ENCODE peak calls at places on chromosomes 1 and 21, in seven cellular contexts. One of them, this sample, is unnamed.

GRCh38 chr1:42822833-42823392 is 5.7 kb upstream of the SVBP start:
- DNase-seq in GM12892: no peak
- DNase-seq in GM12891: no peak
- DNase-seq in SK-N-SH: peak
- DNase-seq in HepG2: no peak
- DNase-seq in GM12878: no peak
- DNase-seq in H1: no peak
- DNase-seq in this sample: no peak

GRCh38 chr21:38770660-38771059 is 35.1 kb upstream of the ETS2 start:
- DNase-seq in GM12892: no peak
- DNase-seq in GM12891: no peak
- DNase-seq in SK-N-SH: no peak
- DNase-seq in HepG2: no peak
- DNase-seq in GM12878: no peak
- DNase-seq in H1: no peak
- DNase-seq in this sample: no peak

GRCh38 chr1:34378968-34379729 is 202.4 kb downstream of the C1orf94 start:
- DNase-seq in GM12892: no peak
- DNase-seq in GM12891: no peak
- DNase-seq in SK-N-SH: peak
- DNase-seq in HepG2: no peak
- DNase-seq in GM12878: no peak
- DNase-seq in H1: no peak
- DNase-seq in this sample: peak

GRCh38 chr1:246971322-246971721 is 36.5 kb downstream of the ZNF695 start:
- DNase-seq in GM12892: no peak
- DNase-seq in GM12891: no peak
- DNase-seq in SK-N-SH: no peak
- DNase-seq in HepG2: peak
- DNase-seq in GM12878: no peak
- DNase-seq in H1: peak
- DNase-seq in this sample: peak

GRCh38 chr1:163970699-163971098 is 588.3 kb upstream of the PBX1 start:
- DNase-seq in GM12892: no peak
- DNase-seq in GM12891: no peak
- DNase-seq in SK-N-SH: no peak
- DNase-seq in HepG2: no peak
- DNase-seq in GM12878: no peak
- DNase-seq in H1: no peak
- DNase-seq in this sample: no peak

GRCh38 chr21:34544032-34544496 is 32.1 kb upstream of the KCNE1 start:
- DNase-seq in GM12892: no peak
- DNase-seq in GM12891: no peak
- DNase-seq in SK-N-SH: peak
- DNase-seq in HepG2: peak
- DNase-seq in GM12878: no peak
- DNase-seq in H1: peak
- DNase-seq in this sample: peak

GRCh38 chr1:230158422-230159291 is 91.6 kb downstream of the GALNT2 start:
- DNase-seq in GM12892: no peak
- DNase-seq in GM12891: no peak
- DNase-seq in SK-N-SH: no peak
- DNase-seq in HepG2: peak
- DNase-seq in GM12878: no peak
- DNase-seq in H1: no peak
- DNase-seq in this sample: no peak

GRCh38 chr1:6037338-6037762 is 8.3 kb upstream of the KCNAB2 start:
- DNase-seq in GM12892: no peak
- DNase-seq in GM12891: peak
- DNase-seq in SK-N-SH: peak
- DNase-seq in HepG2: no peak
- DNase-seq in GM12878: no peak
- DNase-seq in H1: no peak
- DNase-seq in this sample: no peak

GRCh38 chr1:82775402-82776000 is 974.8 kb downstream of the ADGRL2 start:
- DNase-seq in GM12892: no peak
- DNase-seq in GM12891: no peak
- DNase-seq in SK-N-SH: peak
- DNase-seq in HepG2: peak
- DNase-seq in GM12878: no peak
- DNase-seq in H1: peak
- DNase-seq in this sample: peak

GRCh38 chr1:178939328-178939727 is 68.5 kb upstream of the ANGPTL1 start:
- DNase-seq in GM12892: no peak
- DNase-seq in GM12891: no peak
- DNase-seq in SK-N-SH: no peak
- DNase-seq in HepG2: no peak
- DNase-seq in GM12878: no peak
- DNase-seq in H1: no peak
- DNase-seq in this sample: no peak

GRCh38 chr1:181134543-181135461 is 46.3 kb downstream of the IER5 start:
- DNase-seq in GM12892: no peak
- DNase-seq in GM12891: no peak
- DNase-seq in SK-N-SH: peak
- DNase-seq in HepG2: no peak
- DNase-seq in GM12878: peak
- DNase-seq in H1: no peak
- DNase-seq in this sample: no peak

GRCh38 chr1:35833424-35833823 is 25.6 kb downstream of the AGO4 start:
- DNase-seq in GM12892: no peak
- DNase-seq in GM12891: no peak
- DNase-seq in SK-N-SH: no peak
- DNase-seq in HepG2: no peak
- DNase-seq in GM12878: no peak
- DNase-seq in H1: no peak
- DNase-seq in this sample: no peak

GRCh38 chr1:218171302-218171893 is 113.7 kb upstream of the RRP15 start:
- DNase-seq in GM12892: no peak
- DNase-seq in GM12891: no peak
- DNase-seq in SK-N-SH: peak
- DNase-seq in HepG2: peak
- DNase-seq in GM12878: no peak
- DNase-seq in H1: no peak
- DNase-seq in this sample: no peak

GRCh38 chr1:224377676-224378006 is 21.0 kb downstream of the CNIH4 start:
- DNase-seq in GM12892: no peak
- DNase-seq in GM12891: no peak
- DNase-seq in SK-N-SH: no peak
- DNase-seq in HepG2: peak
- DNase-seq in GM12878: peak
- DNase-seq in H1: no peak
- DNase-seq in this sample: no peak

GRCh38 chr1:228315945-228316588 is 90.6 kb downstream of the TRIM11 start:
- DNase-seq in GM12892: no peak
- DNase-seq in GM12891: no peak
- DNase-seq in SK-N-SH: no peak
- DNase-seq in HepG2: no peak
- DNase-seq in GM12878: no peak
- DNase-seq in H1: no peak
- DNase-seq in this sample: peak

GRCh38 chr21:18869105-18869504 is 465.5 kb upstream of the TMPRSS15 start:
- DNase-seq in GM12892: no peak
- DNase-seq in GM12891: no peak
- DNase-seq in SK-N-SH: no peak
- DNase-seq in HepG2: no peak
- DNase-seq in GM12878: no peak
- DNase-seq in H1: no peak
- DNase-seq in this sample: no peak

GRCh38 chr1:204147392-204148097 is 4.3 kb downstream of the ETNK2 start:
- DNase-seq in GM12892: no peak
- DNase-seq in GM12891: no peak
- DNase-seq in SK-N-SH: no peak
- DNase-seq in HepG2: no peak
- DNase-seq in GM12878: no peak
- DNase-seq in H1: no peak
- DNase-seq in this sample: no peak

GRCh38 chr1:234836786-234837185 is 226.8 kb upstream of the IRF2BP2 start:
- DNase-seq in GM12892: no peak
- DNase-seq in GM12891: no peak
- DNase-seq in SK-N-SH: no peak
- DNase-seq in HepG2: no peak
- DNase-seq in GM12878: no peak
- DNase-seq in H1: no peak
- DNase-seq in this sample: no peak
- TF ChIP-seq TAF1 in GM12892: no peak
- TF ChIP-seq TAF1 in GM12891: no peak
- TF ChIP-seq TAF1 in SK-N-SH: no peak
- TF ChIP-seq TAF1 in HepG2: no peak
- TF ChIP-seq TAF1 in GM12878: no peak
- TF ChIP-seq TAF1 in H1: no peak
- TF ChIP-seq TAF1 in this sample: no peak

GRCh38 chr1:60132108-60132507 is 58.5 kb upstream of the C1orf87 start:
- DNase-seq in GM12892: no peak
- DNase-seq in GM12891: no peak
- DNase-seq in SK-N-SH: no peak
- DNase-seq in HepG2: no peak
- DNase-seq in GM12878: no peak
- DNase-seq in H1: no peak
- DNase-seq in this sample: no peak

GRCh38 chr1:60133848-60134247 is 60.3 kb upstream of the C1orf87 start:
- DNase-seq in GM12892: no peak
- DNase-seq in GM12891: no peak
- DNase-seq in SK-N-SH: no peak
- DNase-seq in HepG2: no peak
- DNase-seq in GM12878: no peak
- DNase-seq in H1: no peak
- DNase-seq in this sample: no peak

GRCh38 chr1:60130703-60131102 is 57.1 kb upstream of the C1orf87 start:
- DNase-seq in GM12892: no peak
- DNase-seq in GM12891: no peak
- DNase-seq in SK-N-SH: no peak
- DNase-seq in HepG2: no peak
- DNase-seq in GM12878: no peak
- DNase-seq in H1: no peak
- DNase-seq in this sample: no peak

GRCh38 chr1:60134706-60135105 is 61.1 kb upstream of the C1orf87 start:
- DNase-seq in GM12892: no peak
- DNase-seq in GM12891: no peak
- DNase-seq in SK-N-SH: no peak
- DNase-seq in HepG2: no peak
- DNase-seq in GM12878: no peak
- DNase-seq in H1: no peak
- DNase-seq in this sample: no peak

DNA sequence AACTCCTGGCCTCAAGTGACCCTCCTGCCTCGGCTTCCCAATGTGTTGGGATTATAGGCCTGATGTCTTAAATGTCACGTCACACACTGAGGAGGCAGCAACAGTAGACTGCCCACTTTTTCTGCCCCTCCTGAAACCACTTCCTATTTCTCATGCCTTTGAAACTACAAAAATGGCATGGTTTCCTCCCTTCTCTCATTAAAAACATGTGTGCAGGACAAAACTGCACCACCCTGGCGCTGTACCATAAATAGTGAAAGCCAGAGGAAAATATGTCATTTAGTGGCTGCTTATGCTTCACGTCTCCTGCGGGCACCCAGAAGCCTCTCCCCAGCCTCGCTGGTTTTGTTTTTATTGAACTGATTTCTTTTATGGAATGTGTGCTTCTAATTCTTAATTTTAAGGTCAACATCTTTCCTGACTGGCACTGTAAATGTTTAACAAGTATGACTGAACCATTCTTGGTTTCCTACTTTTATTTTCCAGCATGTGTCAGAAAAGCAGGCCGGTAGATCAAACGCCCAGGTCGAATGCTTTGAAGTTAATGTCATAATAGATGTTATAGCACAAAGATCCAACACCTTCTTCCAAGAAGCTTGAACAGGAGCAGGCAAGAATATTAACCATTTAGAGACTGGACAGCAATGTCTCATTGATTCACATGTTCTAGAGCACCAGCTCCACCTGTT is 59.6 kb upstream of the C1orf87 start:
- DNase-seq in GM12892: no peak
- DNase-seq in GM12891: no peak
- DNase-seq in SK-N-SH: peak
- DNase-seq in HepG2: no peak
- DNase-seq in GM12878: no peak
- DNase-seq in H1: no peak
- DNase-seq in this sample: no peak
- TF ChIP-seq TAF1 in GM12892: no peak
- TF ChIP-seq TAF1 in GM12891: no peak
- TF ChIP-seq TAF1 in SK-N-SH: no peak
- TF ChIP-seq TAF1 in HepG2: no peak
- TF ChIP-seq TAF1 in GM12878: no peak
- TF ChIP-seq TAF1 in H1: no peak
- TF ChIP-seq TAF1 in this sample: no peak

DNA sequence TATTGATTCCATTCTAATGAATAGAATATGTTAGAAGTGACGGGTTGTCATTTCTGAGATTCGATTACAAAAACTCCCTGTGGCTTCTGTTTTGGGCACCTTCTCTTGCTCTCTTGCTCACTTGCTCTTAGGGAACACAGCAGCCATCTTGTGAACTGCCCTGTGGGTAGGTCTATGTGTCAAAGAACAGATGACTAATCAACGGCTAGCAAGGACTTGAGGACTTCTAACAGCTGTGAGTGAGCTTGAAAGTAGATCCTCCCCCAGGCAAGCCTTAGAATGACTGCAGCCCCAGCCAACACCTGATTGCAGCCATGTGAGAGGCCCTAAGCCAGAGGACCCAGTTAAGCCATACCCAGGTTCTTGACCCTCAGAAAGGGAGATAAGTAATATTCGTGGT is 49.3 kb downstream of the AZIN2 start:
- DNase-seq in GM12892: no peak
- DNase-seq in GM12891: no peak
- DNase-seq in SK-N-SH: no peak
- DNase-seq in HepG2: no peak
- DNase-seq in GM12878: no peak
- DNase-seq in H1: no peak
- DNase-seq in this sample: peak
- TF ChIP-seq TAF1 in GM12892: no peak
- TF ChIP-seq TAF1 in GM12891: no peak
- TF ChIP-seq TAF1 in SK-N-SH: no peak
- TF ChIP-seq TAF1 in HepG2: no peak
- TF ChIP-seq TAF1 in GM12878: peak
- TF ChIP-seq TAF1 in H1: no peak
- TF ChIP-seq TAF1 in this sample: no peak

DNA sequence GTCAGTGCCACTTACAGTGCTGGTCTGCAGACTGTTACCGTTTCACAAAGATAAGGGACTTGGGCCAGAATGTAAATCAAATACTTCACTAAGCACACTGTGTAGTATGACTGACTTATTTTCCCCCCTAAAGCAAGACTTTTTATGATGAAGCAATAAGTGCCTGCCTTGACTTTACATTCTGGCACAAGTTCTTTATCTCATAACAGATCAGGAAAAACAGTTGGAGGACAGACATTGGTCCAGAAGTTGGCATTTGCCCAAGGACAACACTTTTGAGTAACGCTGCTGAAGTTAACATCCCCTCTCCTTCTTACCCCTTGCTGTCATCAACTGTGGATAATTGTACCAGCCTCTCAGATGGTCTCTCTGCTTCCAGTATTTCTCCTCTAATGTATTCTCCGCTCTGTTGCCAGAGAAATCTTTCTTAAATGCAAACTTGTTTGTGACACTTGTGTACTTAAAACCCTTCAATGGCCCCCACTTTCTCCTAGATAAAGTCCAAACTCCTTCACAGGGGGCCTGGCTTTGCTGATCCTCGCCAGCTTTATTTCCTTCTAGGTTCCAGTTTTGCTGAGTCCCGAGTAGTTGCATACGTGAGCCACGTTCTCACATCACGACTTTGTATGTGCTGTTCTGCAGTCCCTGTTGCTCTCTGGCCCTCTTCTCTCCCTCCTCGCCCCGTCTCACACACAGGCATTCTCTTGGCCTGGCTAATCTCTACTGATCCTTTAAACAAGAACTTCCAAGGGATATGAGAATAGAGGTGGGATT is 45.7 kb downstream of the S1PR1 start:
- DNase-seq in GM12892: no peak
- DNase-seq in GM12891: no peak
- DNase-seq in SK-N-SH: no peak
- DNase-seq in HepG2: no peak
- DNase-seq in GM12878: no peak
- DNase-seq in H1: no peak
- DNase-seq in this sample: no peak
- TF ChIP-seq TAF1 in GM12892: no peak
- TF ChIP-seq TAF1 in GM12891: no peak
- TF ChIP-seq TAF1 in SK-N-SH: no peak
- TF ChIP-seq TAF1 in HepG2: no peak
- TF ChIP-seq TAF1 in GM12878: no peak
- TF ChIP-seq TAF1 in H1: no peak
- TF ChIP-seq TAF1 in this sample: no peak

This sample was measured in K562.